ENCODE peak calls at places on chromosomes 2 and 18, in ten cellular contexts. Y, V, K, U, L, C, P, I, B and E are unnamed samples.

GRCh38 chr18:73791081-73791480 is 356.6 kb downstream of the FBXO15 start:
- DNase-seq in U (no peak), Y (no peak), L (no peak), C (no peak), B (no peak), I (no peak), K (no peak), V (peak), P (no peak), E (no peak)

GRCh38 chr2:112152476-112153178 is 14.4 kb downstream of the FBLN7 start:
- DNase-seq in L (no peak), P (no peak), I (no peak), V (no peak), B (no peak), C (no peak), U (peak), K (no peak), Y (no peak), E (no peak)

GRCh38 chr2:101188683-101189405 is 37.7 kb upstream of the TBC1D8 start:
- DNase-seq in B (no peak), C (no peak), I (no peak), K (no peak), L (no peak), U (peak), V (peak), Y (peak), P (no peak), E (no peak)

GRCh38 chr2:157837851-157838441 is 38.2 kb downstream of the ACVR1 start:
- DNase-seq in P (no peak), U (peak), Y (no peak), B (no peak), C (no peak), K (peak), V (peak), L (peak), I (peak), E (no peak)

GRCh38 chr2:238596571-238597551 is 170.1 kb downstream of the ASB1 start:
- DNase-seq in B (no peak), P (peak), K (peak), Y (no peak), U (peak), C (no peak), V (peak), I (no peak), L (no peak), E (no peak)

GRCh38 chr18:45110577-45111506 is 430.2 kb downstream of the SETBP1 start:
- DNase-seq in I (no peak), Y (no peak), P (peak), V (peak), B (no peak), K (no peak), C (no peak), U (no peak), L (no peak), E (no peak)

GRCh38 chr2:6196461-6196860 is 504.3 kb downstream of the SOX11 start:
- DNase-seq in K (no peak), P (no peak), U (no peak), I (no peak), L (no peak), B (no peak), C (no peak), Y (no peak), V (peak), E (no peak)

GRCh38 chr2:73984203-73984921 is at the start of gene TET3:
- DNase-seq in L (peak), V (peak), B (peak), Y (peak), U (peak), I (no peak), C (no peak), P (no peak), K (peak), E (peak)

GRCh38 chr2:216635171-216635570 is 2.0 kb downstream of the IGFBP2 start:
- DNase-seq in V (peak), K (no peak), L (no peak), B (no peak), Y (no peak), C (no peak), P (no peak), I (no peak), U (no peak), E (no peak)

GRCh38 chr18:23232331-23232730 is 97.0 kb downstream of the CABLES1 start:
- DNase-seq in L (no peak), Y (no peak), B (no peak), C (no peak), I (no peak), K (no peak), U (no peak), V (no peak), P (no peak), E (no peak)

GRCh38 chr2:28828382-28828781 is 17.7 kb downstream of the SPDYA start:
- DNase-seq in K (no peak), I (no peak), B (no peak), L (no peak), C (no peak), P (no peak), Y (no peak), U (peak), V (peak), E (no peak)

GRCh38 chr2:108325756-108326155 is 37.1 kb downstream of the SULT1C2 start:
- DNase-seq in C (no peak), I (no peak), K (no peak), B (no peak), V (no peak), Y (no peak), P (no peak), U (peak), L (no peak), E (no peak)

GRCh38 chr18:37701967-37702366 is 136.4 kb upstream of the CELF4 start:
- DNase-seq in U (no peak), V (no peak), B (no peak), P (peak), Y (no peak), K (no peak), C (no peak), L (no peak), I (no peak), E (no peak)

GRCh38 chr2:176129013-176129796 is at the start of gene HOXD8:
- DNase-seq in Y (peak), K (no peak), C (no peak), U (peak), L (peak), P (peak), B (no peak), V (peak), I (peak), E (no peak)

GRCh38 chr18:48160622-48161021 is 230.2 kb upstream of the SMAD2 start:
- DNase-seq in B (no peak), P (no peak), U (no peak), L (no peak), Y (no peak), C (no peak), V (no peak), K (peak), I (no peak), E (no peak)

GRCh38 chr2:200467806-200468686 is 41.8 kb downstream of the KCTD18 start:
- DNase-seq in C (peak), B (no peak), L (no peak), K (no peak), I (no peak), V (no peak), U (no peak), P (no peak), Y (no peak), E (no peak)

GRCh38 chr2:145750074-145750473 is 1230.2 kb upstream of the ZEB2 start:
- DNase-seq in B (no peak), U (no peak), I (no peak), P (no peak), L (no peak), K (no peak), Y (no peak), V (no peak), C (no peak), E (no peak)

GRCh38 chr2:136130511-136130910 is 12.6 kb upstream of the CXCR4 start:
- DNase-seq in K (no peak), B (no peak), U (no peak), V (no peak), I (no peak), P (no peak), Y (no peak), L (no peak), C (no peak), E (no peak)

GRCh38 chr2:42809131-42809875 is 16.9 kb upstream of the HAAO start:
- DNase-seq in V (no peak), U (no peak), Y (no peak), I (peak), C (no peak), B (no peak), L (peak), K (peak), P (peak), E (no peak)

GRCh38 chr18:830315-830901 is 18.4 kb upstream of the YES1 start:
- DNase-seq in V (peak), K (no peak), U (peak), B (no peak), Y (peak), C (no peak), I (no peak), P (peak), L (no peak), E (no peak)

GRCh38 chr2:159904565-159905281 is 106.7 kb upstream of the CD302 start:
- DNase-seq in B (peak), C (peak), L (peak), K (peak), I (no peak), P (peak), V (peak), U (no peak), Y (peak), E (peak)

GRCh38 chr2:7392076-7392787 is 475.0 kb downstream of the RNF144A start:
- DNase-seq in U (no peak), K (no peak), I (no peak), P (no peak), L (no peak), V (no peak), Y (no peak), B (no peak), C (no peak), E (no peak)

GRCh38 chr2:20196053-20196880 is 28.7 kb downstream of the SDC1 start:
- DNase-seq in U (no peak), C (no peak), I (peak), Y (no peak), B (no peak), P (no peak), K (peak), L (peak), V (no peak), E (no peak)